ENCODE peak calls at places on chromosomes 3 and 15, in five cellular contexts. J is right lobe of liver, Z is astrocyte of the cerebellum, R is PC-3, P is brain microvascular endothelial cell. Q is an unnamed sample.

GRCh38 chr15:64622410-64623260 is 152.8 kb downstream of the RBPMS2 start:
- DNase-seq in J (no peak), R (no peak), P (no peak), Z (no peak), Q (no peak)

GRCh38 chr15:69145694-69146492 is 14.5 kb upstream of the GLCE start:
- DNase-seq in R (no peak), J (no peak), P (no peak), Z (no peak), Q (no peak)

GRCh38 chr3:151357461-151357850 is 27.1 kb downstream of the P2RY12 start:
- DNase-seq in Z (no peak), P (no peak), R (no peak), J (no peak), Q (no peak)

GRCh38 chr3:157089455-157090221 is 70.3 kb downstream of the CCNL1 start:
- DNase-seq in Z (no peak), P (peak), R (peak), J (no peak), Q (no peak)

GRCh38 chr15:68384451-68385239 is 47.3 kb downstream of the ITGA11 start:
- DNase-seq in P (peak), Z (peak), R (peak), J (no peak), Q (peak)

GRCh38 chr3:39639344-39640236 is 169.8 kb upstream of the MYRIP start:
- DNase-seq in J (no peak), R (peak), Z (peak), P (peak), Q (peak)

GRCh38 chr3:50588759-50589433 is 19.6 kb downstream of the HEMK1 start:
- DNase-seq in R (no peak), J (no peak), P (no peak), Z (no peak), Q (no peak)

GRCh38 chr3:43503067-43503728 is 118.6 kb downstream of the ANO10 start:
- DNase-seq in R (peak), P (no peak), Z (peak), J (no peak), Q (no peak)

GRCh38 chr15:66894363-66894762 is 171.0 kb upstream of the SMAD3 start:
- DNase-seq in Z (no peak), R (peak), J (no peak), P (no peak), Q (no peak)

GRCh38 chr15:92682772-92683510 is 27.4 kb upstream of the FAM174B start:
- DNase-seq in R (no peak), P (no peak), Z (no peak), J (no peak), Q (peak)

GRCh38 chr15:66780172-66780972 is 78.3 kb downstream of the SMAD6 start:
- DNase-seq in R (peak), Z (peak), P (peak), J (no peak), Q (peak)

GRCh38 chr3:13358051-13358450 is 62.1 kb downstream of the NUP210 start:
- DNase-seq in R (no peak), Z (no peak), P (no peak), J (no peak), Q (no peak)

GRCh38 chr3:107387555-107387954 is 10.3 kb downstream of the CCDC54 start:
- DNase-seq in R (no peak), Z (no peak), P (no peak), J (no peak), Q (no peak)

GRCh38 chr3:12993623-12994356 is 79.4 kb downstream of the IQSEC1 start:
- DNase-seq in R (peak), Z (no peak), J (no peak), P (no peak), Q (no peak)

GRCh38 chr3:72724070-72724469 is 124.2 kb downstream of the SHQ1 start:
- DNase-seq in Z (no peak), R (peak), J (no peak), P (no peak), Q (no peak)

GRCh38 chr3:197027896-197028710 is 1.5 kb downstream of the MELTF start:
- DNase-seq in P (no peak), R (no peak), J (no peak), Z (no peak), Q (no peak)

GRCh38 chr3:63248015-63248414 is 30.1 kb upstream of the SYNPR start:
- DNase-seq in R (no peak), Z (no peak), P (no peak), J (no peak), Q (no peak)

GRCh38 chr15:30904812-30905211 is 1.1 kb downstream of the FAN1 start:
- DNase-seq in J (no peak), Z (no peak), P (no peak), R (no peak), Q (no peak)
- H3K4me3 ChIP-seq in J (no peak), Z (no peak), P (no peak), R (peak), Q (no peak)

GRCh38 chr3:52872245-52872644 is 25.1 kb downstream of the STIMATE start:
- DNase-seq in R (no peak), Z (no peak), J (no peak), P (no peak), Q (no peak)
- H3K4me3 ChIP-seq in R (no peak), Z (no peak), J (no peak), P (no peak), Q (no peak)

GRCh38 chr3:172553526-172554252 is 30.5 kb upstream of the TNFSF10 start:
- DNase-seq in J (no peak), Z (no peak), P (no peak), R (no peak), Q (no peak)
- H3K4me3 ChIP-seq in J (peak), Z (no peak), P (no peak), R (no peak), Q (no peak)

DNA sequence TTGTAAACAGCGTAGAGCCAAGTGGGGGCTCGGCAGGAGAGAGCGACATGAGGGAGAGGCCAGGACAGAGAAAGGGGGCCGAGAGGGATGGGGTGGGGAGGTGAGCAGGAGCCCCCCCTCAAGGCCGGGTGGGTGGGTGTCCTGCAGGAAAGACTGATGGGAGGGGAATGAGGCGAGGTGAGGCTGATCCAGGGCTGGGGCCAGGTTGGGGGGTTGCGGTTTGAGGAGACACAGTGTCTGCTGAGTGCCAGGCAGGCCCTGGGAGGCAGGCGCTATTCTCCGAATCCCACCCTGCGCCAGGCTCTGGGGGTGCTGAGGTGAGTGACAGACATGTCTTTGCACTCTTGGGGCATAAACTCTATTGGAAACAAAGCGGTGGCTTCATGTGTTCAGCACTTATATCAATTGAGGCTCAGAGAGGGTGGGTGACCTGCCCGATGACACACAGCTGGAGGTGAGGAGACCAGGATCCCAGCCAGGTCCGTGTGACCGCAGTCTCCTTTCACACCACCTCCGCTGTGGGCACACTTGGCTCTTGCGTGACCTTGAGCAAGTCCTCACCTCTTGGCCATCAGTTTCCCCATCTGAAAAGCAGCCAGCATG is 19.7 kb upstream of the CSPG4 start:
- DNase-seq in J (peak), Z (no peak), P (no peak), R (no peak), Q (no peak)
- H3K4me3 ChIP-seq in J (no peak), Z (no peak), P (no peak), R (no peak), Q (no peak)

DNA sequence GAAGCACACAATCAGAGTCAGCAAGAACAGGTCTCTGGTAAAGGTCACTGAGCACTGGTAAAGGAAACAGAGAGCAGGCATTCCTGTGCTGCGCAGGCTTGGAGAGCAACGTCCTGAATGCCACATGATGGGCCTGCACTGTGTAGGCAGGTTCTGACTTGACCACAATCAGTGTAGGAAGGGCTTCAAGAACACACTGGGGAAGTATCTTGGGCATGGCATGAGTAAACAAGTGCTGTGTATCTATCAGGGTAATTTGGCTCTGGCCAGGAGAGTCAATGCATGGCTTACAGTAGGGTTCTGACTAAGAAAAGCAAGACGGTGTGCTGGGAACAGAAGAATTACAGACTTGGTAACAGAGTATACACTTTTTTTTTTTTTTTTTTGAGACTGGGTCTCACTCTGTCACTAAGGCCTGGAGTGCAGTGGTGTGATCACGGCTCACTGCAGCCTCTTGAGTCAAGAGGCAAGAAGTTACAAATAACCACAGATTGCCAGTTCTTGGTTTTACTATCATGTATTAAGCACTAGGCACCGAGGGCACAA is 30.6 kb downstream of the TBC1D2B start:
- DNase-seq in Z (no peak), R (no peak), J (no peak), P (no peak), Q (no peak)
- H3K4me3 ChIP-seq in Z (no peak), R (no peak), J (no peak), P (no peak), Q (no peak)

GRCh38 chr3:9916734-9917680 is at the start of gene IL17RC:
- DNase-seq in R (peak), J (peak), Z (peak), P (peak), Q (peak)

GRCh38 chr3:9915252-9916141 is 1.4 kb upstream of the IL17RC start:
- DNase-seq in P (peak), J (peak), R (peak), Z (no peak), Q (no peak)

GRCh38 chr3:9918261-9919038 is 1.6 kb downstream of the IL17RC start:
- DNase-seq in Z (no peak), J (no peak), R (no peak), P (no peak), Q (no peak)

GRCh38 chr3:9916346-9916733 is 558 bp upstream of the IL17RC start:
- DNase-seq in P (peak), R (peak), J (no peak), Z (no peak), Q (peak)

DNA sequence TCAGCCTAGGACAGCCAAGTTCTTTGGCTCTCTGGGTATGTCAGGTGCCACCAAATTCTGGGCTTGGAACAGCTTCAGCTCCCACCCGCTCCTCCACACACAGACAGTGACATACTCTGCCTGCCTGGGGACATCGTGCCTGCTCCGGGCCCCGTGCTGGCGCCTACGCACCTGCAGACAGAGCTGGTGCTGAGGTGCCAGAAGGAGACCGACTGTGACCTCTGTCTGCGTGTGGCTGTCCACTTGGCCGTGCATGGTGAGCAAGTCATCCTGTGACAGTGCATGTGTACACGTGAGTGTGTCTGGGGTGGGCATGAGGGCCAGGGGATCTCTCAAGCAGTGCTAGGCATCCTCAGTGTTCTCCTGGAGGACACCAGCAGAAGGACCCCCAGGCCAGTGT is 922 bp downstream of the IL17RC start:
- DNase-seq in J (peak), R (no peak), P (no peak), Z (no peak), Q (no peak)
- H3K4me3 ChIP-seq in J (peak), R (peak), P (no peak), Z (peak), Q (peak)

GRCh38 chr3:105653868-105654267 is 214.9 kb downstream of the CBLB start:
- DNase-seq in J (no peak), R (no peak), P (no peak), Z (no peak), Q (no peak)
- H3K4me3 ChIP-seq in J (no peak), R (no peak), P (no peak), Z (no peak), Q (no peak)

DNA sequence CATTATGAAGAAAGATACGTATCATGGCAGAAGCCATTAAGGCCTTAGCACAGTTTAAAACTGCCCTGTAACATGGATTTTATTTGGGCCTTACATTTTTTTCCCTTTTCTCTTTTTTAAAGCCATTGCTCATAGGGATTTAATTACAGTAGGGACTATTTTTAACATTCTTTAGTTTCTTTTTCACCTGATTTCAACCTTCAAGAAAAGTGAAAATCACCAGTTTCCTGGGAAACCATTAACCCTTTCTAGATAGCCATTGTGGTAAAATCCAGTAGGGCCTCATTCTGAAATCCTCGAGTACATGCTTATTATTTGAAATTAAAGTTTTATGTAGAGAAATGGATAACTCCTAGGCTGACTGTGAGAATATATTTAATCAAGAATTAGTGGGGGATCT is 3.1 kb downstream of the SPRED1 start:
- DNase-seq in P (no peak), R (no peak), J (no peak), Z (no peak), Q (no peak)
- H3K4me3 ChIP-seq in P (peak), R (peak), J (no peak), Z (peak), Q (peak)

GRCh38 chr15:95017950-95018349 is 786.6 kb downstream of the MCTP2 start:
- DNase-seq in P (no peak), Z (no peak), R (peak), J (peak), Q (no peak)

GRCh38 chr15:95021816-95022215 is 790.5 kb downstream of the MCTP2 start:
- DNase-seq in Z (no peak), R (no peak), J (no peak), P (no peak), Q (no peak)

GRCh38 chr15:95016511-95017219 is 785.3 kb downstream of the MCTP2 start:
- DNase-seq in R (no peak), Z (no peak), J (no peak), P (no peak), Q (no peak)

GRCh38 chr15:95018888-95019545 is 787.7 kb downstream of the MCTP2 start:
- DNase-seq in R (peak), J (no peak), Z (peak), P (peak), Q (peak)

DNA sequence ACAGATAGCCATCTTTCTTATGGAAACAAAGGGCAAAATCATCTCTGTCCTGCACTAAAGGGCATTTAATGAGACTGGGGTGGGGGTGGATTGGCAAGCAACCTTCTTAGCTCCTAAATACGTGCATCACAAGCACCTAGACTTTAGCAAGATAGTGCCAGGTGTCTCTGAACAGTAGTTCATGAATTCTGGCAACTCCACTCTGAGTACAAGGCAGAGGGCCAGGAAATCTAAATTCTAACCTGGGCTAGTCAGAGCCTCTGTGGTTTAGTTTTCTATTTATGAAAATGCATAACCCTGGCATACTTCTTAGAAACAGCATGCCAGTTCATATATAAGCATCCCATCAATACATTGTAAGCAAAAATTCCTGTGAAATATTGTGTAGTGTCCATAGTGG is 788.5 kb downstream of the MCTP2 start:
- DNase-seq in P (no peak), Z (no peak), J (no peak), R (peak), Q (no peak)
- H3K4me3 ChIP-seq in P (no peak), Z (no peak), J (no peak), R (no peak), Q (no peak)

DNA sequence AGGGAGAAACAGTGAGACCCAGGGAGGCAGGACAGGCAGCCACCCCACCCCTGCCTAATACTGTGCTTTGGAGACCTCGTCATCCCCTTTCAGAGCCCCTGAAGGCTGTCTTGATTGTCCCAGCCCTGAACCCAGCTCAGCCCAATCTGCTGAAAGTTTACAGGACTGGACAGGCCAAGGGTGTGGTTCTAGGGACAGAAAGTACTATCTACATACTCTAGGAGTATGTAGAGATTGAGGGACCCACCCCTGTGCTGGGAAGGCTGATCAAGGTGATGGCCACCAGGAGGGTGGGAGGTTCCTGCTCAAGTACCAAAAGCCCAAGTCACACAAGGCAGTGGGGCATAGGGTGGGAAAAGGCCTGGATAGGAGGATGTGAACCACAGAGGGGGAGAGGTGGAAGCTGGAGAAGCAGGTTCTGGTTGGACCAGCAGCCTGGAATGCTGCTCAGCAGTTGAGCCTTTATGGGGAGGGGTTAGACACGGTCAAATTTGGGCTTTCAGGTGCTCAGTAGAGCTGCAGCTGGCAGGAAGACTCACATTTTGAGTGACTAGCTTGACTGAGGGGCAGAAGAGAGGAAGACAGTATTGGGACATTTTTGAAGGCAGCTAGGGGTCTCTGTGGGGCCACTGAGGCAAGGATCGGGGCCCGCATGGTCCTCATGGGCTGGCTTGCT is 6.7 kb downstream of the NBEAL2 start:
- DNase-seq in Z (no peak), R (no peak), P (no peak), J (peak), Q (no peak)
- H3K4me3 ChIP-seq in Z (no peak), R (no peak), P (no peak), J (no peak), Q (no peak)

Q was measured in skeletal muscle cell.